ENCODE peak calls at places on chromosomes 11 and 22, in eight cellular contexts. J, F, G, Z, N, H, Q and W are unnamed samples.

GRCh38 chr22:31143537-31143936 is 3.2 kb upstream of the PLA2G3 start:
- DNase-seq in F (no peak), J (no peak), Z (no peak), H (no peak), Q (no peak), N (no peak), G (no peak), W (no peak)

GRCh38 chr22:23245045-23245798 is 64.9 kb downstream of the BCR start:
- DNase-seq in N (no peak), H (no peak), Z (no peak), F (peak; percentile 55), Q (no peak), J (no peak), G (no peak), W (peak; percentile 22)

GRCh38 chr11:72511393-72512047 is 77.2 kb upstream of the CLPB start:
- DNase-seq in G (no peak), H (no peak), N (no peak), Q (no peak), J (no peak), Z (no peak), F (no peak), W (peak; percentile 81)

GRCh38 chr11:88398372-88399140 is 61.0 kb upstream of the CTSC start:
- DNase-seq in J (no peak), Z (no peak), Q (no peak), F (peak; percentile 69), H (no peak), G (no peak), N (peak; percentile 28), W (no peak)

GRCh38 chr11:107576497-107577086 is 11.1 kb upstream of the ALKBH8 start:
- DNase-seq in Z (peak; percentile 7), H (peak; percentile 29), Q (peak; percentile 51), N (peak; percentile 36), J (peak; percentile 18), F (peak; percentile 47), G (no peak), W (peak; percentile 62)

GRCh38 chr22:36291831-36292740 is 39.2 kb downstream of the APOL1 start:
- DNase-seq in Q (no peak), G (no peak), F (no peak), J (no peak), Z (no peak), N (no peak), H (no peak), W (no peak)

GRCh38 chr22:46500201-46500600 is 37.2 kb downstream of the CELSR1 start:
- DNase-seq in G (no peak), J (no peak), Q (no peak), Z (no peak), F (no peak), H (no peak), N (no peak), W (no peak)

GRCh38 chr11:73252577-73253191 is 19.5 kb upstream of the P2RY6 start:
- DNase-seq in J (no peak), G (no peak), Z (no peak), F (no peak), H (no peak), N (no peak), Q (no peak), W (no peak)

GRCh38 chr11:134843735-134844134 is 431.7 kb upstream of the B3GAT1 start:
- DNase-seq in G (no peak), N (no peak), H (no peak), J (no peak), Q (no peak), Z (no peak), F (no peak), W (no peak)

GRCh38 chr11:17812286-17813187 is 78.0 kb downstream of the KCNC1 start:
- DNase-seq in G (no peak), Q (no peak), J (no peak), H (no peak), F (no peak), Z (peak; percentile 36), N (no peak), W (no peak)

GRCh38 chr11:122045181-122045586 is 70.8 kb downstream of the BLID start:
- DNase-seq in N (no peak), J (no peak), H (no peak), G (no peak), Z (no peak), Q (no peak), F (peak; percentile 92), W (peak; percentile 85)

GRCh38 chr22:31212783-31213626 is 907 bp downstream of the LIMK2 start:
- DNase-seq in H (no peak), G (no peak), Q (no peak), F (no peak), N (no peak), Z (no peak), J (no peak), W (no peak)

GRCh38 chr22:48819232-48819631 is 1008.4 kb downstream of the BRD1 start:
- DNase-seq in G (no peak), Z (no peak), H (no peak), Q (no peak), F (no peak), N (no peak), J (no peak), W (no peak)

GRCh38 chr22:30251661-30252226 is 5.2 kb upstream of the LIF start:
- DNase-seq in F (peak; percentile 82), H (no peak), N (no peak), G (no peak), Z (no peak), Q (no peak), J (no peak), W (peak; percentile 82)

GRCh38 chr11:112279901-112280267 is 19.2 kb upstream of the PLET1 start:
- DNase-seq in J (peak; percentile 54), H (peak; percentile 71), Z (peak; percentile 28), N (peak; percentile 35), Q (peak; percentile 76), F (peak; percentile 43), G (no peak), W (peak; percentile 69)

GRCh38 chr11:99419991-99420390 is 399.2 kb downstream of the CNTN5 start:
- DNase-seq in G (no peak), J (no peak), N (no peak), H (no peak), Q (no peak), F (no peak), Z (no peak), W (no peak)

GRCh38 chr11:133993921-133994320 is 37.2 kb upstream of the IGSF9B start:
- DNase-seq in Z (no peak), J (no peak), G (no peak), F (no peak), Q (no peak), H (no peak), N (no peak), W (no peak)

GRCh38 chr11:353315-353857 is 15.9 kb upstream of the B4GALNT4 start:
- DNase-seq in Q (no peak), H (no peak), F (peak; percentile 77), G (peak; percentile 44), N (no peak), Z (no peak), J (no peak), W (peak; percentile 73)

GRCh38 chr11:85590848-85591483 is 36.2 kb downstream of the DLG2 start:
- DNase-seq in F (peak; percentile 36), J (no peak), H (no peak), Q (no peak), Z (peak; percentile 35), G (no peak), N (peak; percentile 46), W (peak; percentile 66)

GRCh38 chr11:61671527-61671926 is 8.7 kb upstream of the DAGLA start:
- DNase-seq in H (no peak), Q (no peak), G (no peak), J (no peak), F (no peak), N (no peak), Z (no peak), W (no peak)

GRCh38 chr11:125925247-125925740 is 20.6 kb upstream of the VSIG10L2 start:
- DNase-seq in G (no peak), Q (no peak), J (no peak), Z (no peak), F (no peak), N (no peak), H (no peak), W (no peak)

GRCh38 chr11:72821221-72821919 is 7.2 kb downstream of the ATG16L2 start:
- DNase-seq in J (no peak), H (no peak), G (no peak), Q (no peak), F (no peak), N (no peak), Z (peak; percentile 53), W (no peak)

GRCh38 chr22:17368727-17369552 is at the start of gene CECR2:
- DNase-seq in G (peak; percentile 39), F (no peak), Q (no peak), Z (peak; percentile 25), J (no peak), N (no peak), H (no peak), W (peak; percentile 67)

GRCh38 chr11:63639195-63639832 is 25.1 kb upstream of the PLAAT3 start:
- DNase-seq in Z (no peak), J (no peak), H (no peak), G (no peak), F (peak; percentile 27), Q (no peak), N (no peak), W (peak; percentile 64)